ENCODE peak calls at places on chromosomes 7 and 10, in six cellular contexts. One of them, this sample, is unnamed.

GRCh38 chr10:73906524-73907447 is 4.1 kb upstream of the PLAU start:
- DNase-seq in HepG2: peak; percentile 64
- DNase-seq in HFF-Myc: peak; percentile 98
- DNase-seq in A549: peak; percentile 78
- DNase-seq in nephron progenitor cell: peak; percentile 62
- DNase-seq in Panc1: no peak
- DNase-seq in this sample: peak; percentile 96

GRCh38 chr10:125141860-125142484 is 18.4 kb downstream of the CTBP2 start:
- DNase-seq in HepG2: no peak
- DNase-seq in HFF-Myc: no peak
- DNase-seq in A549: no peak
- DNase-seq in nephron progenitor cell: no peak
- DNase-seq in Panc1: no peak
- DNase-seq in this sample: no peak

GRCh38 chr7:23967949-23968599 is 258.1 kb downstream of the STK31 start:
- DNase-seq in HepG2: no peak
- DNase-seq in HFF-Myc: no peak
- DNase-seq in A549: no peak
- DNase-seq in nephron progenitor cell: no peak
- DNase-seq in Panc1: no peak
- DNase-seq in this sample: no peak

GRCh38 chr7:69564454-69565417 is 33.5 kb upstream of the AUTS2 start:
- DNase-seq in HepG2: peak; percentile 2
- DNase-seq in HFF-Myc: peak; percentile 5
- DNase-seq in A549: no peak
- DNase-seq in nephron progenitor cell: no peak
- DNase-seq in Panc1: no peak
- DNase-seq in this sample: no peak

GRCh38 chr7:15780271-15780670 is 93.8 kb upstream of the MEOX2 start:
- DNase-seq in HepG2: no peak
- DNase-seq in HFF-Myc: no peak
- DNase-seq in A549: no peak
- DNase-seq in nephron progenitor cell: no peak
- DNase-seq in Panc1: no peak
- DNase-seq in this sample: no peak

GRCh38 chr10:30565449-30565848 is 64.1 kb downstream of the LYZL2 start:
- DNase-seq in HepG2: no peak
- DNase-seq in HFF-Myc: no peak
- DNase-seq in A549: no peak
- DNase-seq in nephron progenitor cell: no peak
- DNase-seq in Panc1: no peak
- DNase-seq in this sample: no peak

GRCh38 chr7:70736715-70737460 is 395.1 kb upstream of the GALNT17 start:
- DNase-seq in HepG2: no peak
- DNase-seq in HFF-Myc: peak; percentile 22
- DNase-seq in A549: peak; percentile 53
- DNase-seq in nephron progenitor cell: no peak
- DNase-seq in Panc1: no peak
- DNase-seq in this sample: peak; percentile 11

GRCh38 chr10:28732091-28732490 is 54.8 kb downstream of the BAMBI start:
- DNase-seq in HepG2: no peak
- DNase-seq in HFF-Myc: no peak
- DNase-seq in A549: no peak
- DNase-seq in nephron progenitor cell: no peak
- DNase-seq in Panc1: no peak
- DNase-seq in this sample: no peak

GRCh38 chr10:33483124-33483794 is 148.8 kb upstream of the NRP1 start:
- DNase-seq in HepG2: no peak
- DNase-seq in HFF-Myc: no peak
- DNase-seq in A549: no peak
- DNase-seq in nephron progenitor cell: no peak
- DNase-seq in Panc1: no peak
- DNase-seq in this sample: no peak

GRCh38 chr10:71339796-71340589 is 20.9 kb downstream of the SLC29A3 start:
- DNase-seq in HepG2: peak; percentile 99
- DNase-seq in HFF-Myc: no peak
- DNase-seq in A549: peak; percentile 60
- DNase-seq in nephron progenitor cell: no peak
- DNase-seq in Panc1: no peak
- DNase-seq in this sample: no peak

GRCh38 chr10:11147723-11148122 is 130.1 kb downstream of the CELF2 start:
- DNase-seq in HepG2: no peak
- DNase-seq in HFF-Myc: no peak
- DNase-seq in A549: no peak
- DNase-seq in nephron progenitor cell: no peak
- DNase-seq in Panc1: no peak
- DNase-seq in this sample: no peak

GRCh38 chr7:95398155-95398940 is 2.2 kb upstream of the PON3 start:
- DNase-seq in HepG2: peak; percentile 36
- DNase-seq in HFF-Myc: no peak
- DNase-seq in A549: no peak
- DNase-seq in nephron progenitor cell: no peak
- DNase-seq in Panc1: no peak
- DNase-seq in this sample: no peak

GRCh38 chr10:72263613-72264241 is 10.0 kb upstream of the DDIT4 start:
- DNase-seq in HepG2: peak; percentile 86
- DNase-seq in HFF-Myc: no peak
- DNase-seq in A549: no peak
- DNase-seq in nephron progenitor cell: no peak
- DNase-seq in Panc1: no peak
- DNase-seq in this sample: no peak

GRCh38 chr10:79132681-79133381 is 64.1 kb downstream of the ZMIZ1 start:
- DNase-seq in HepG2: no peak
- DNase-seq in HFF-Myc: no peak
- DNase-seq in A549: no peak
- DNase-seq in nephron progenitor cell: peak; percentile 40
- DNase-seq in Panc1: no peak
- DNase-seq in this sample: no peak

GRCh38 chr7:80134105-80134535 is 511 bp upstream of the GNAI1 start:
- DNase-seq in HepG2: no peak
- DNase-seq in HFF-Myc: no peak
- DNase-seq in A549: no peak
- DNase-seq in nephron progenitor cell: no peak
- DNase-seq in Panc1: no peak
- DNase-seq in this sample: no peak

GRCh38 chr7:45979275-45980180 is 58.5 kb upstream of the IGFBP3 start:
- DNase-seq in HepG2: no peak
- DNase-seq in HFF-Myc: no peak
- DNase-seq in A549: no peak
- DNase-seq in nephron progenitor cell: no peak
- DNase-seq in Panc1: no peak
- DNase-seq in this sample: no peak

GRCh38 chr7:74606101-74606908 is 51.2 kb upstream of the GTF2I start:
- DNase-seq in HepG2: no peak
- DNase-seq in HFF-Myc: no peak
- DNase-seq in A549: no peak
- DNase-seq in nephron progenitor cell: peak; percentile 41
- DNase-seq in Panc1: no peak
- DNase-seq in this sample: no peak

GRCh38 chr7:151485006-151485732 is 34.5 kb downstream of the RHEB start:
- DNase-seq in HepG2: no peak
- DNase-seq in HFF-Myc: no peak
- DNase-seq in A549: no peak
- DNase-seq in nephron progenitor cell: no peak
- DNase-seq in Panc1: no peak
- DNase-seq in this sample: no peak

DNA sequence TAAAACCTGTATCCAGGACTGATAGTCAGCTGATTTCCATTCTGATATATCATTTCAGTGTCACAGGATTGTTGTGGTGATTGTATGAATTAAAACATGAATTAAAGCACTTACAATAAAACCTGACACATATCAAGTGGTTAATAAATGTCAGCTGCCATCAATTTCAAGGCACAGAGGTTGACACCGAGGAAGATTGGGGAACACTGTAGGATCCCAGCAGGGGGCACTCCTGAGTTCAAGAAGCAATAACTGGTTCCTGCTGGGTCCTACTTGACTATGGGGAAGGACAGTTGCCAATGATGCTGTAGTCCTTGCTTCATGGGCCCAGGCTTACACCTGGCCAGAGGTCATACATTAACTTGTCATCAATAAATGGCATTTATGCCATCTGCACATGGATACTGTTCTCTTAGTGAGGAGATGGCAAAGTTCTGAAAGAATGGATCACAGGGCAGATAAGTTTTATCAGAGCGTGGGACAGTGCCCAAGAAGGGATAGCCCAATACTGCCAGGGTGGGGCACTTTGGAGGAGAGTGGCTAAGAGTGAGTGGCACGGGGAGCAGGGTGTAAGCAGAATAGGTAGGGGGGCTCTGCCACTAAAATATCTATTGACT is 24.1 kb downstream of the FZD1 start:
- DNase-seq in HepG2: peak; percentile 16
- DNase-seq in HFF-Myc: no peak
- DNase-seq in A549: no peak
- DNase-seq in nephron progenitor cell: peak; percentile 29
- DNase-seq in Panc1: no peak
- DNase-seq in this sample: no peak
- TF ChIP-seq CTCF in HepG2: peak; percentile 62
- TF ChIP-seq CTCF in HFF-Myc: peak; percentile 52
- TF ChIP-seq CTCF in A549: peak; percentile 28
- TF ChIP-seq CTCF in nephron progenitor cell: peak; percentile 27
- TF ChIP-seq CTCF in Panc1: peak; percentile 65
- TF ChIP-seq CTCF in this sample: peak; percentile 19

GRCh38 chr10:127585519-127586023 is 36.5 kb downstream of the NPS start:
- DNase-seq in HepG2: no peak
- DNase-seq in HFF-Myc: no peak
- DNase-seq in A549: no peak
- DNase-seq in nephron progenitor cell: no peak
- DNase-seq in Panc1: no peak
- DNase-seq in this sample: no peak

GRCh38 chr10:127592586-127592985 is 43.5 kb downstream of the NPS start:
- DNase-seq in HepG2: no peak
- DNase-seq in HFF-Myc: no peak
- DNase-seq in A549: no peak
- DNase-seq in nephron progenitor cell: no peak
- DNase-seq in Panc1: no peak
- DNase-seq in this sample: no peak

DNA sequence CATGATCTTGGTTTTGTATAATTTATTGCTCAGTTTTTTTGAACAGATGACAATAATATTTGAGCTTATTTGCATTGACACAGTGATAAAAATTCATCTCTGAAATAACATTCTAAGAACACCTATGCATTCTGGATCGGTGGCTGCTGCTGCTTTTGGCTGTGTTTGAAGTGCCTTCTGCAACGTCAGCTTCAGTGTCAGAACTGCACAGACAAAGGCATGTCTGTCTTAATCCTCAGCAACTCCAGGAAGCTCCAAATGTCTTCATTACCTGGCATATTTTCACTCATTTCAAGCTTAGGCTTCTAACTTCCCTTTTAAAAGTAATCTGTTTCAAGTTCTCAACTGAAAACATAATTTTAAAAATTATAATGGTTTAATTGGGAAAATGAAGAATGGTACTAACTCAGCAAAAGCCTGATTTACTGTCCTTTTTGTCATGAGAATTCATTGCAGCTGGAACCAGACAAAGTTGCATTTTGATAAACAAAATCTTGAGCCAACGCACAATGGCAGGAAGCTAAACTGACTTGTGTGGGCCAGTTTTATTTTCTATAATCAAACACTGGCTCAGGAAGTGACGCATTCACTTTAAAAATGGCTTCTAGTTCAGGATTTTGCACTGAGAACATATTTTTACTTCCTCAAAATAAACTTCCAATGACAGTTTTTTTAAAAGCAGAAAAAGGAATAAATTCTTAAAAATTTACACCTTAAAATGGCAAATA is 38.7 kb downstream of the NPS start:
- DNase-seq in HepG2: no peak
- DNase-seq in HFF-Myc: no peak
- DNase-seq in A549: no peak
- DNase-seq in nephron progenitor cell: no peak
- DNase-seq in Panc1: no peak
- DNase-seq in this sample: no peak
- TF ChIP-seq CTCF in HepG2: no peak
- TF ChIP-seq CTCF in HFF-Myc: no peak
- TF ChIP-seq CTCF in A549: no peak
- TF ChIP-seq CTCF in nephron progenitor cell: no peak
- TF ChIP-seq CTCF in Panc1: no peak
- TF ChIP-seq CTCF in this sample: no peak

DNA sequence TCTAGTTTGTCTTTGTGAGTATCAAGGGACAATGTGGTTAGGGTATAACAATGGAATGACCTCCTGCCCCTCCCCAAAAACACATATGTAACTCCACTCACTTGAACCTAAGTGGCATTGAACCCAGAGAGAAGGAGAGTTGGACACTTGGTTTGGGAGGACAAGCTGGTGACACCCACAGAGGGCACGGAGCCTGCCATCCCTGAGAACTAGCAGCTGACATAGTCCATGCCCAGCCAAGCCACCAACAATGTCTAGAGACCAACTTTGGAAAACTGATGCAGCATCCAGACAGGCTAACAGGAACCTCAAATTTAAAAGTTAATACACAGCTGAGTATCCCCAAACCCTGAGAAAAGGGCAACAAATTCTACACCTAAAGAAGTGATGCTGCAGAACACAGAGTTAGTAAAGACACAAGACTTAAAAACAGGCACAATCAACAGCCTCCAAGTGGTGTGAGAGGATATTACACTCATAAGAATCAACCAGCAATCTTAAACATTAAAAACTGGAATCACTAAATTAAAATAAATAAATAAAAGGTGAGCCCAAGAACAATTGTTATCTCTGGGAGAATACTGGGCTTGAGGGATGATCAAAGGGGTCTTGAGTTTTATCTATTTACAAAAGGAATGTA is 27.2 kb downstream of the NUDCD3 start:
- DNase-seq in HepG2: no peak
- DNase-seq in HFF-Myc: no peak
- DNase-seq in A549: peak; percentile 14
- DNase-seq in nephron progenitor cell: no peak
- DNase-seq in Panc1: no peak
- DNase-seq in this sample: no peak
- TF ChIP-seq CTCF in HepG2: no peak
- TF ChIP-seq CTCF in HFF-Myc: peak; percentile 25
- TF ChIP-seq CTCF in A549: peak; percentile 5
- TF ChIP-seq CTCF in nephron progenitor cell: peak; percentile 25
- TF ChIP-seq CTCF in Panc1: peak; percentile 43
- TF ChIP-seq CTCF in this sample: peak; percentile 15

GRCh38 chr7:818031-818699 is 14.1 kb upstream of the SUN1 start:
- DNase-seq in HepG2: peak; percentile 48
- DNase-seq in HFF-Myc: peak; percentile 94
- DNase-seq in A549: peak; percentile 52
- DNase-seq in nephron progenitor cell: no peak
- DNase-seq in Panc1: no peak
- DNase-seq in this sample: peak; percentile 54
- TF ChIP-seq CTCF in HepG2: no peak
- TF ChIP-seq CTCF in HFF-Myc: peak; percentile 17
- TF ChIP-seq CTCF in A549: peak; percentile 11
- TF ChIP-seq CTCF in nephron progenitor cell: no peak
- TF ChIP-seq CTCF in Panc1: no peak
- TF ChIP-seq CTCF in this sample: peak; percentile 25

DNA sequence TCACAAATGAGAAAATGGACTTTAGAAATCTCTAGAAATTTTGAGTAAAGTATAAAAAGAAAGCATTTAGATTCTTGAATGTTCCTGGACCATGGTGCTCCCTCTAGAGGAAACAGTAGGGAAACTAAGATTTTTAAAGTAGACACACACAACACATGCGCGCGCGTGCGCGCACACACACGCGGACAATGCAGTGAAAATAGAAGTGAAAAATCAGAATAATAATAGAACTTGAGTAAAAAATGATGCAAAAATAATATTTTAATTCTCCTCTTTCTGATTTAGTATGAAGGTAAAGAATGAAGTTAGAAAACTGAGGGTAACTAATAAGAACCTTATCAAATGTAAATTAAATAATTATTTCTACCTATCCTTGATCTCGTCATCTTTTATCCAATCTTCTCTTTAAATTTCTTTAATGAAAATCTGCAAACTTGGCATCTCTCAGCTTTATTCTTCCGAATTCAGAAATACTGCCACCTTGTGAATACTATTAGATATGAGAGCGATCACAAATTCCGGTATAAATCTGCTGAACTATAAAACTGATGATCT is 117.0 kb upstream of the AMPH start:
- DNase-seq in HepG2: no peak
- DNase-seq in HFF-Myc: no peak
- DNase-seq in A549: peak; percentile 3
- DNase-seq in nephron progenitor cell: no peak
- DNase-seq in Panc1: no peak
- DNase-seq in this sample: no peak
- TF ChIP-seq CTCF in HepG2: no peak
- TF ChIP-seq CTCF in HFF-Myc: peak; percentile 14
- TF ChIP-seq CTCF in A549: peak; percentile 55
- TF ChIP-seq CTCF in nephron progenitor cell: peak; percentile 2
- TF ChIP-seq CTCF in Panc1: peak; percentile 82
- TF ChIP-seq CTCF in this sample: peak; percentile 43